ENCODE peak calls at places on chromosomes 2 and 18, in seven cellular contexts. H is GM23248, V is mammary epithelial cell, F is PC-9, G is hepatocyte, X is lower lobe of right lung, P is stomach. T is an unnamed sample.

GRCh38 chr18:57839942-57840381 is 36.8 kb upstream of the ATP8B1 start:
- DNase-seq in H (peak; percentile 69), V (peak; percentile 65), F (peak; percentile 12), G (no peak), X (no peak), P (no peak), T (no peak)

GRCh38 chr18:58091099-58091611 is 47.1 kb downstream of the NEDD4L start:
- DNase-seq in H (no peak), V (peak; percentile 77), F (peak; percentile 46), G (no peak), X (no peak), P (peak; percentile 52), T (no peak)

GRCh38 chr2:107107351-107107750 is 221.4 kb upstream of the ST6GAL2 start:
- DNase-seq in H (no peak), V (no peak), F (no peak), G (no peak), X (no peak), P (no peak), T (no peak)

GRCh38 chr18:73942081-73942625 is 205.5 kb downstream of the FBXO15 start:
- DNase-seq in H (no peak), V (no peak), F (no peak), G (no peak), X (no peak), P (no peak), T (no peak)

GRCh38 chr2:214902273-214902672 is 92.8 kb upstream of the BARD1 start:
- DNase-seq in H (no peak), V (no peak), F (no peak), G (no peak), X (no peak), P (no peak), T (no peak)

GRCh38 chr2:96273763-96274162 is 7.7 kb downstream of the CIAO1 start:
- DNase-seq in H (peak; percentile 38), V (no peak), F (no peak), G (no peak), X (no peak), P (no peak), T (no peak)

GRCh38 chr2:96802281-96802595 is 13.8 kb upstream of the CNNM3 start:
- DNase-seq in H (no peak), V (no peak), F (no peak), G (no peak), X (peak; percentile 73), P (no peak), T (no peak)

GRCh38 chr2:166148811-166149400 is 21.1 kb upstream of the SCN1A start:
- DNase-seq in H (no peak), V (no peak), F (no peak), G (no peak), X (no peak), P (no peak), T (no peak)

GRCh38 chr2:241216211-241216761 is 27.8 kb downstream of the ANO7 start:
- DNase-seq in H (no peak), V (no peak), F (no peak), G (no peak), X (no peak), P (no peak), T (no peak)

GRCh38 chr2:18435425-18436037 is 124.9 kb downstream of the RDH14 start:
- DNase-seq in H (peak; percentile 70), V (peak; percentile 31), F (peak; percentile 25), G (peak; percentile 79), X (no peak), P (no peak), T (no peak)

GRCh38 chr2:25336446-25336845 is 5.3 kb downstream of the DNMT3A start:
- DNase-seq in H (no peak), V (no peak), F (no peak), G (no peak), X (no peak), P (no peak), T (no peak)

GRCh38 chr2:144261336-144261735 is 258.6 kb downstream of the ZEB2 start:
- DNase-seq in H (no peak), V (peak; percentile 9), F (no peak), G (no peak), X (no peak), P (no peak), T (no peak)

GRCh38 chr18:34661464-34662087 is 48.5 kb upstream of the DTNA start:
- DNase-seq in H (peak; percentile 62), V (peak; percentile 39), F (no peak), G (peak; percentile 58), X (no peak), P (no peak), T (no peak)

GRCh38 chr18:12315911-12316310 is 7.9 kb downstream of the TUBB6 start:
- DNase-seq in H (peak; percentile 56), V (no peak), F (no peak), G (no peak), X (no peak), P (no peak), T (no peak)

GRCh38 chr2:224401641-224402342 is at the start of gene FAM124B:
- DNase-seq in H (peak; percentile 74), V (no peak), F (no peak), G (peak; percentile 43), X (peak; percentile 66), P (peak; percentile 36), T (no peak)

GRCh38 chr2:8500124-8501054 is 181.5 kb upstream of the ID2 start:
- DNase-seq in H (peak; percentile 60), V (no peak), F (no peak), G (peak; percentile 63), X (no peak), P (no peak), T (no peak)

DNA sequence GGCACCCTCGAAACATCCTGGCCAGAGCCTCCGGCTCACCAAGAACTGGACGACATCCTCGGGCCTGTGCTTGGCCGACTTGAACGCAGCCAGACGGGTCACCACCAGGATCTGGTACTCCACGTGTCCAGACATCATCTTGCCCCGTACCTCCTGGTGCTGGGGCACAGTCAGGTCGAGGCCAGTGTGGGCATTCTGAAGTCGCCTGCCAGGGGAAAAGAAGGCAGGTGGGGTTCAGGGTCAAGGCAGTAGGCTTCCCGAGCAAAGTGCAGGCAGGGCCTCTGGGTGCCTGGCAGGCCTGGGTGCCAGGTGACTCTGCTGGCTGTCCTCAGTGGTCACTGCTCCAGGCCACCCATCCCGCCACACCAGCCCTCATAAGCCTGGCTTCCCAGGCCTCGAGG is 5.6 kb downstream of the HS1BP3 start:
- DNase-seq in H (no peak), V (no peak), F (no peak), G (no peak), X (no peak), P (no peak), T (peak; percentile 39)
- H3K4me1 ChIP-seq in H (peaks cover 7% of the 10 kb centered on the region), V (peaks cover 20% of the 10 kb centered on the region), F (peaks cover 6% of the 10 kb centered on the region), G (peaks cover 12% of the 10 kb centered on the region), X (peaks cover 39% of the 10 kb centered on the region), P (peaks cover 40% of the 10 kb centered on the region), T (peaks cover 19% of the 10 kb centered on the region)

DNA sequence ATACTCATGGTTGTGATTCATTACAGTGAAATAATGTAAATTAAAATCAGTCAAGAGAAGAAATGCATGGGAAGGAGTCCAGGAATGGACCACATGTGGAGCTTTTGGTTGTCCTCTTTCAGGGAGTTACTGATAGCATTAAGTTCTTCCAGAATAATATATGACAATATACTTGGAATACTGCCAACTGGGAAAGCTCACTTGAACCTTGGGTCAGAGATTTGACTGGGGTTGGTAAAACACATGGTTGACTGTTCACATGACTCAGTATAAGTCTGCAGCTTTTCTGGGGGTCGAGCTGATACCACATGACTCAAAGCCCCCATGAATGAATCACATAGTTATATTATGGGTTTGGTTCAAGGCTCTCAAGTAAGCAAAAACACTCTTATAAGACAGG is 1109.0 kb upstream of the CHAC2 start:
- DNase-seq in H (peak; percentile 58), V (no peak), F (no peak), G (peak; percentile 19), X (no peak), P (no peak), T (no peak)
- H3K9me3 ChIP-seq in H (no peaks in the 10 kb centered on the region), V (no peaks in the 10 kb centered on the region), F (no peaks in the 10 kb centered on the region), G (no peaks in the 10 kb centered on the region), X (no peaks in the 10 kb centered on the region), P (no peaks in the 10 kb centered on the region), T (no peaks in the 10 kb centered on the region)

GRCh38 chr2:176117162-176117822 is 714 bp downstream of the HOXD10 start:
- DNase-seq in H (no peak), V (no peak), F (no peak), G (no peak), X (no peak), P (no peak), T (no peak)

GRCh38 chr2:176117823-176118376 is 1.3 kb downstream of the HOXD10 start:
- DNase-seq in H (no peak), V (no peak), F (no peak), G (no peak), X (no peak), P (no peak), T (no peak)

GRCh38 chr2:176114120-176114929 is 2.3 kb upstream of the HOXD10 start:
- DNase-seq in H (peak; percentile 69), V (no peak), F (no peak), G (no peak), X (no peak), P (no peak), T (no peak)

GRCh38 chr2:176114930-176115625 is 1.5 kb upstream of the HOXD10 start:
- DNase-seq in H (peak; percentile 40), V (no peak), F (no peak), G (no peak), X (no peak), P (no peak), T (no peak)

GRCh38 chr2:176115883-176116813 is at the start of gene HOXD10:
- DNase-seq in H (peak; percentile 92), V (no peak), F (no peak), G (no peak), X (no peak), P (no peak), T (no peak)
- H3K27me3 ChIP-seq in H (no peaks in the 10 kb centered on the region), V (peaks cover 85% of the 10 kb centered on the region), F (peaks cover 92% of the 10 kb centered on the region), G (peaks cover 99% of the 10 kb centered on the region), X (peaks cover 100% of the 10 kb centered on the region), P (peaks cover 95% of the 10 kb centered on the region), T (peaks cover 97% of the 10 kb centered on the region)

DNA sequence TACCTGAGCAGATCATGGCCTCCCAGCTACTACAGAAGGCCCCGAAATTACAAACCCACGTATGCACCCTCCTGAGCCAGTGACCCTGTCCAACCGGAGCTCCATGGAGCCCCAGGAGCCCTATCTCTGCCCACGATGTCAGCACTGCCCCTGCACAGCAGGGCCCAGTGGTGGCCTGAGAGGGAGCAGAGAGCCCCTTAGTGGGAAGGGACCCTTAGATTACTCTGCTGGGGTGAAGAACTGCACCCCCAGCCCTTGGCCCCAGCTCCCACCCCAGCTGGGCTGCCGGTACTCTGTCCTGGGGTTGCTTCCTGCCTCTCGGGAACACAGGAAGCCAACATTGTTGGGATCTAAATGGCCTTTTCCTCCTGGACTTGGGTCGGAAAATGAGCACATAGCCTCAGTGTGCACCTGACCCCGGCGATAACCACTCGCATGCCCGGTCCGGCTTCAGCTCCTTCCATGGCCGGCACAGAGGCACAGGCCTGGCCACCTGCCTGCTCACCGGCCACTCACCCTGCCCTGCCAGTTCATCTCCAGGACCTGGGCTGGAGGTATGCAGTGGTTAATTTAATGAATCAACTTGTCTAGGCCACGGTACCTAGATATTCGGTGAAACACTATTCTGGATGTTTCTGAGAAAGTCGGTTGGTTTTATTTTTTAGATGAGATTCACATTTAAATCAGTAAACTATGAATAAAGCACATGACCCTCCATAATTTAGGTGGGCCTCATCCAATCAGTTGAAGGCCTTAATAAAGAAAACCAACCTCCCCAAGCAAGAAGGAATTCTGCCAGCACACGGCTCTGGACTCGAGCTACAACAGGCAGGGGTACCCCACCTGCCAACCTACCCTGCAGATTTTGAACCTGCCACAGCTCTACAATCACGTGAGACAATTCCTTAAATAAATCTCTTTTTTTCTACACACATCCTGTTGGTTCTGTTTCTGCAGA is 19.2 kb downstream of the TNS1 start:
- DNase-seq in H (no peak), V (no peak), F (no peak), G (no peak), X (no peak), P (no peak), T (no peak)
- H3K4me1 ChIP-seq in H (peaks cover 29% of the 10 kb centered on the region), V (peaks cover 8% of the 10 kb centered on the region), F (peaks cover 5% of the 10 kb centered on the region), G (peaks cover 15% of the 10 kb centered on the region), X (peaks cover 67% of the 10 kb centered on the region), P (peaks cover 27% of the 10 kb centered on the region), T (no peaks in the 10 kb centered on the region)

T was measured in CD8-positive, alpha-beta memory T cell.